ENCODE peak calls at places on chromosomes 2 and 18, in eight cellular contexts. V is A549, L is stomach, R is Peyer's patch, T is heart left ventricle, S is suprapubic skin, N is HCT116, P is adrenal gland. J is an unnamed sample.

GRCh38 chr18:50194623-50195532 is at the start of gene MYO5B:
- DNase-seq in P (no peak), V (peak; percentile 13), L (peak; percentile 91), S (no peak), R (peak; percentile 93), T (no peak), N (peak; percentile 42), J (no peak)

GRCh38 chr2:214393796-214394195 is 17.1 kb upstream of the VWC2L start:
- DNase-seq in S (no peak), R (no peak), N (no peak), P (no peak), T (no peak), V (no peak), L (no peak), J (no peak)

GRCh38 chr2:12928197-12928596 is 211.5 kb downstream of the TRIB2 start:
- DNase-seq in V (no peak), L (no peak), T (no peak), R (no peak), N (no peak), P (no peak), S (no peak), J (no peak)

GRCh38 chr2:210620456-210620855 is 64.1 kb downstream of the CPS1 start:
- DNase-seq in V (no peak), T (no peak), R (no peak), S (no peak), L (no peak), P (no peak), N (no peak), J (no peak)

GRCh38 chr2:7655629-7656028 is 738.4 kb downstream of the RNF144A start:
- DNase-seq in R (no peak), L (no peak), S (no peak), P (no peak), N (no peak), V (no peak), T (no peak), J (no peak)

GRCh38 chr2:168396131-168396530 is 59.9 kb upstream of the CERS6 start:
- DNase-seq in T (no peak), S (no peak), V (no peak), L (no peak), R (no peak), P (no peak), N (no peak), J (no peak)

GRCh38 chr18:70645971-70646370 is 357.1 kb downstream of the SOCS6 start:
- DNase-seq in T (no peak), V (no peak), P (no peak), S (no peak), L (no peak), R (no peak), N (no peak), J (no peak)

GRCh38 chr2:41829011-41829500 is 218.8 kb upstream of the PKDCC start:
- DNase-seq in V (no peak), T (no peak), S (no peak), L (no peak), R (no peak), N (no peak), P (no peak), J (no peak)

GRCh38 chr2:174878537-174879147 is 114.4 kb upstream of the CHRNA1 start:
- DNase-seq in N (no peak), L (no peak), R (no peak), S (no peak), V (no peak), P (peak; percentile 70), T (peak; percentile 21), J (peak; percentile 43)

GRCh38 chr2:9441556-9441955 is 18.1 kb downstream of the CPSF3 start:
- DNase-seq in S (no peak), V (no peak), P (no peak), N (no peak), T (no peak), R (no peak), L (no peak), J (no peak)

GRCh38 chr2:239765911-239766310 is 259.2 kb downstream of the NDUFA10 start:
- DNase-seq in S (peak; percentile 72), V (no peak), T (no peak), R (no peak), N (no peak), P (no peak), L (no peak), J (no peak)

GRCh38 chr18:47968721-47969120 is 38.3 kb upstream of the SMAD2 start:
- DNase-seq in S (no peak), P (no peak), L (no peak), T (no peak), V (peak; percentile 22), R (no peak), N (no peak), J (no peak)

GRCh38 chr2:122322815-122323214 is 567.4 kb downstream of the TSN start:
- DNase-seq in N (no peak), R (no peak), V (no peak), L (no peak), T (no peak), P (no peak), S (no peak), J (no peak)

GRCh38 chr2:176035013-176035691 is 33.1 kb upstream of the LNPK start:
- DNase-seq in R (no peak), P (no peak), T (peak; percentile 22), N (no peak), L (no peak), V (no peak), S (no peak), J (no peak)

GRCh38 chr2:75424936-75425619 is 135.7 kb downstream of the EVA1A start:
- DNase-seq in S (no peak), V (no peak), L (no peak), R (peak; percentile 29), N (no peak), T (no peak), P (no peak), J (no peak)

DNA sequence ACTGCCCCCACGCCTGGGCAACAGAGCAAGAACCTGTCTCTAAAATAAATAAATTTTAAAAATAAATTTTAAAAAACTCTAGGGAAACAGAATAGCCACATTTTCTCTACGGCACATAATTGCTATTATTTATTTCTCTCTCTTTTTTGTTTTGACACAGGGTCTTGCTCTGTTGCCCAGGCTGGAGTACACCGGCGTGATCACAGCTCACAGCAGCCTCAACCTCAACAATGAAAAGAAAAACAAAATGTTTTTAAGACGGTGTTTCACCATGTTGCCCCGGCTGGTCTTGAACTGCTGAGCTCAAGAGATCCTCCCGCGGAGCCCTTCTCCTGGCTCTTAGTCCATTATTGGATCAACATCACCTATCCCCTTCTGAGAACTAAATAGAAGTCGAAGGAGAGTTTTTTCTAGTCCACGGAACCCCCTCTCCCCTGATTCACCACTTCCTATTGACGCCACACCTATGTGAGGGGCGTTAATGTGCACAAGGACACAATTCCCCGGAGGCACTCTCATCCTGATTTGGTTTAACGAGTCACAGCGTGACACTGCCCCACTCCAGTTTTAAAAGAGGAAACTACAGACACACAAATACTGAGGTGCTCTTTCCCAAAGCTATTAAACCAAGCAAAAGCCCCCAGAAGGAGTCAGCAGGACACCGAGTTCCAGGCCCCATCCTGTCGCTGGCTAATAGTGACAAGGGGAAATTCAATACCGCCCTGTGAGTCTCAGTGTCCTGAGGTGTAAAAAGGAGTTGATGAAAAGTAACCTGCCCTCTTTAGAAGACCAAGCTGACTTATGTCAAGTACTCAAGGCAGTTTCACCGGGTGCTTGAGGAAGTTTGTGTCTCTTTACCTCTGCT is 1.1 kb downstream of the NPC1 start:
- DNase-seq in V (no peak), L (no peak), S (no peak), R (no peak), P (peak; percentile 69), T (no peak), N (no peak), J (no peak)
- TF ChIP-seq POLR2A in V (no peak), L (no peak), S (no peak), R (peak; percentile 19), P (peak; percentile 44), T (no peak), N (no peak), J (no peak)

DNA sequence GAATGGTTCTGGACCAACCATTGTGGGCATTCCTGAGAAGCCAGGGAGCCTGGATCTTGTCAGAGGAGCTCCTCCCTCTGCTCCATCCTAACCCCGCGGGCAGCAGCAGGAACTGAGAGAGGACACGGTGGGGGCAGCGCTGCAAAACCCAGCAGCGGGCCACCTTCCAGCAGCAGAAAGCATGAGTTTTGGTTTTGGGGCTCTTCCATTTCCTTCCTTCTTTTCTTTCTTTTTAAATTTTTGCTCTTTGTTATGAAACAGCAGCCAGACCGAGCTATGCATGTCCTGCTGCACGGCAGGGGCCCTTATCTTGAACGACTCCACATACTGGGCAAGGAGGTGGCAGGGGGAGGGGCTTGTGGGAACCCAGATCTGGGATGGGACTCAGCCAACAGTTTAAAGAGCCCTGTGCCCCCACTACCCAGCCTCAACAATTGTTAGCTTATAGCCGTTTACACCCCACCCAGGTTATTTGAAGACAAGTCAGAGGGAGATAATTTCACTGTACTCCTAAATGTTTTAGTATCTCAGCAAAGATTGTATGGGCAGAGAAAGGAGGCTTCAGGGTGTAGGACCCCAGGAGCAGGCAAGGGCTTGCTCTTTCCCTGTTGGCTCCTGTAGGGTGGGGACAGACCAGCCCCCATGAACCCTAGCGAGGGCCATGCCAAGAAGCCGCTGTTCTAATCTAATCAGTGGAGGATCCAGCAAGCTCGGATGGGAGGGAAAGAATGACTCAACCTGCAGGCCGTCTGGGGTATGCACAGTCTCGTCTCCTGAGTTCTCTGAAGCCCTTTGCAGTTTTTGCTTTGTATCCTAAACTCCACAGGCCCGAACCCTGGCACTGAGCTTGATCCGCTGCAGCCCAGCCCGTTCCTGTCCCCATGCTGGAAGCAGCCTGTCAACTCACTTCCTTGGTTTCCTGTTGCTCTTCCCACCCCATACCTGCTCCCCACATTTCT is 75.3 kb downstream of the LRRFIP1 start:
- DNase-seq in P (peak; percentile 79), N (no peak), V (no peak), T (peak; percentile 70), R (no peak), L (peak; percentile 65), S (no peak), J (no peak)
- TF ChIP-seq POLR2A in P (no peak), N (no peak), V (no peak), T (no peak), R (no peak), L (no peak), S (no peak), J (no peak)

DNA sequence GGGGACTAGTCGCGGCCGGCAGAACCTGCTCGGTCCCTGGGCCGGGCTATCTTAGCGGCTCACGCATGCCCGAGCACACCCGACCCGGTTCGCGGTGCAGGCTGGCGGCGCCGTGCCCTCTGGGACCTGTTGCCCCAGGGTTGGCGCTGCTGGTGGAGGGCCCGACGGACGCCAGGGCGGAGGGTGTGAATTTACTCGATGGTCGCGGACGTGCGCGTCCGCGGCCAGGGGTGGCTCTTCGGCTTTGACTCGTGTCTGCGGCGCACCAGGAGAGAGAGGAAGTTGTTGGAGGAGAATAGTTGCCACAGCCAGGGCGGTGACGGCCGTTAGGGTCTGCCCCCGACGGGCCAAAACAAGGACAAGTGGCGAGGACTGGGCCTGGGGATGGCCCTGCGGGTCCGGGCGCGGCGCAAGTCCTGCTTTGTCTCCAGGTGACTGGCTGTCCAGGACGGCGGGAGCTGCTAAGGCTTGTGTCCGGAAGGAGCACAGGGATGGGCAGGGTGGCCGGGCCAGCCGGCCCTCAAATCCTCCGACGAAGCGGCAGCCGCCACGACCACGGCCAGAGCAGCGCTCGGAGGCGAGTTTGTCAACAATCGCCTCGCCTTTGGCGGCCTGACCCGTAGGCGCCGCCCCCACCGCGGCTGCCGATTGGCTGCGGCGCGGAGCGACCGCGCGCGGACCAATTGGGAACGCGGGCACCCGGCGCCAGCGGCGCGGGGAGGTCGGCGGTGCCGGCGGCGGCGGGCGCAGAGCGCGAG is 1.3 kb downstream of the BCL2L11 start:
- DNase-seq in S (peak; percentile 88), P (peak; percentile 93), L (peak; percentile 91), N (peak; percentile 73), R (peak; percentile 95), T (peak; percentile 90), V (peak; percentile 77), J (peak; percentile 79)
- TF ChIP-seq POLR2A in S (no peak), P (no peak), L (no peak), N (peak; percentile 33), R (peak; percentile 76), T (no peak), V (peak; percentile 32), J (peak; percentile 85)

GRCh38 chr2:54559593-54560145 is 103.5 kb downstream of the SPTBN1 start:
- DNase-seq in S (no peak), P (peak; percentile 80), T (no peak), N (no peak), R (no peak), V (peak; percentile 57), L (no peak), J (no peak)
- TF ChIP-seq POLR2A in S (peak; percentile 39), P (peak; percentile 57), T (no peak), N (no peak), R (no peak), V (no peak), L (no peak), J (peak; percentile 43)

J was measured in tibial nerve.